ENCODE peak calls at places on chromosomes 3 and 15, in seven cellular contexts. T is GM12865, Z is aorta, Q is iPS-NIHi11, N is AG04450, U is SJSA1, B is NCI-H1092 treated with DMSO at 0.1 percent for 48 hours. F is an unnamed sample.

GRCh38 chr3:179436517-179436916 is 14.8 kb downstream of the GNB4 start:
- DNase-seq in Z (no peak), N (no peak), B (no peak), Q (no peak), T (no peak), U (no peak), F (no peak)

GRCh38 chr3:152260529-152260928 is 8.2 kb upstream of the MBNL1 start:
- DNase-seq in Z (no peak), U (no peak), Q (no peak), N (no peak), T (no peak), B (no peak), F (no peak)

GRCh38 chr3:143486611-143487010 is 361.7 kb downstream of the SLC9A9 start:
- DNase-seq in Z (no peak), Q (no peak), T (no peak), B (no peak), N (no peak), U (no peak), F (no peak)

GRCh38 chr3:140093742-140094141 is 158.8 kb downstream of the CLSTN2 start:
- DNase-seq in U (no peak), Q (no peak), N (peak; percentile 6), Z (no peak), B (peak; percentile 91), T (no peak), F (no peak)

GRCh38 chr3:150286390-150287147 is 121.5 kb upstream of the TSC22D2 start:
- DNase-seq in Z (no peak), Q (peak; percentile 68), B (peak; percentile 36), N (no peak), U (no peak), T (peak; percentile 66), F (no peak)

GRCh38 chr3:168878655-168879054 is 782.9 kb upstream of the GOLIM4 start:
- DNase-seq in N (no peak), Q (no peak), T (no peak), B (no peak), U (no peak), Z (no peak), F (no peak)

GRCh38 chr3:16059081-16059537 is 115.4 kb upstream of the GALNT15 start:
- DNase-seq in N (no peak), Z (no peak), U (peak; percentile 26), T (no peak), Q (no peak), B (no peak), F (no peak)

GRCh38 chr3:76345878-76346277 is 560.5 kb upstream of the ZNF717 start:
- DNase-seq in U (no peak), Q (no peak), N (no peak), Z (no peak), T (no peak), B (no peak), F (no peak)

GRCh38 chr15:92807971-92808571 is 92.1 kb upstream of the CHD2 start:
- DNase-seq in Z (no peak), T (peak; percentile 48), U (no peak), N (no peak), Q (no peak), B (peak; percentile 10), F (no peak)

GRCh38 chr3:136787226-136787793 is 31.6 kb upstream of the SLC35G2 start:
- DNase-seq in N (no peak), Q (peak; percentile 38), Z (no peak), T (peak; percentile 67), B (no peak), U (peak; percentile 38), F (peak; percentile 67)

GRCh38 chr3:86673981-86674380 is 317.0 kb downstream of the VGLL3 start:
- DNase-seq in Q (no peak), U (no peak), N (no peak), T (no peak), Z (no peak), B (no peak), F (no peak)

GRCh38 chr3:65955792-65956477 is 82.8 kb downstream of the MAGI1 start:
- DNase-seq in Q (no peak), B (no peak), N (peak; percentile 23), U (peak; percentile 83), T (no peak), Z (no peak), F (peak; percentile 21)

GRCh38 chr15:23574742-23575141 is 9.3 kb downstream of the MKRN3 start:
- DNase-seq in B (no peak), Q (peak; percentile 38), U (no peak), N (no peak), T (no peak), Z (no peak), F (no peak)

GRCh38 chr3:10845839-10846656 is 30.0 kb downstream of the SLC6A11 start:
- DNase-seq in N (no peak), Z (no peak), Q (no peak), U (no peak), B (no peak), T (peak; percentile 78), F (no peak)

GRCh38 chr3:20054549-20054987 is 14.3 kb downstream of the KAT2B start:
- DNase-seq in U (peak; percentile 7), N (no peak), T (peak; percentile 84), Z (no peak), Q (no peak), B (no peak), F (peak; percentile 37)

GRCh38 chr3:197380786-197381185 is 82.4 kb upstream of the DLG1 start:
- DNase-seq in Z (no peak), B (peak; percentile 27), U (peak; percentile 26), N (no peak), Q (no peak), T (peak; percentile 61), F (no peak)